ENCODE peak calls at places on chromosomes 12 and 14, in five cellular contexts. R is GM23248, Q is mesendoderm, E is upper lobe of right lung, V is heart left ventricle. F is an unnamed sample.

GRCh38 chr12:77402726-77403125 is 337.4 kb upstream of the E2F7 start:
- DNase-seq in R (peak), Q (no peak), E (no peak), V (no peak), F (no peak)

GRCh38 chr14:41285193-41285748 is 321.4 kb upstream of the LRFN5 start:
- DNase-seq in R (peak), Q (peak), E (no peak), V (no peak), F (peak)

GRCh38 chr12:54721312-54721711 is 73.1 kb upstream of the DCD start:
- DNase-seq in R (no peak), Q (no peak), E (no peak), V (no peak), F (no peak)

GRCh38 chr12:22576473-22576872 is 32.1 kb upstream of the C2CD5 start:
- DNase-seq in R (no peak), Q (no peak), E (no peak), V (no peak), F (no peak)

GRCh38 chr12:1281683-1282366 is 290.8 kb downstream of the ERC1 start:
- DNase-seq in R (peak), Q (no peak), E (no peak), V (no peak), F (no peak)

GRCh38 chr12:50984899-50985298 is 32.6 kb downstream of the HIGD1C start:
- DNase-seq in R (peak), Q (no peak), E (no peak), V (no peak), F (no peak)

GRCh38 chr14:49420201-49420600 is 166.0 kb downstream of the RPS29 start:
- DNase-seq in R (no peak), Q (no peak), E (no peak), V (no peak), F (no peak)

GRCh38 chr12:19654630-19655384 is 215.5 kb downstream of the AEBP2 start:
- DNase-seq in R (no peak), Q (no peak), E (no peak), V (no peak), F (no peak)

GRCh38 chr12:123398177-123398916 is 14.4 kb downstream of the KMT5A start:
- DNase-seq in R (peak), Q (no peak), E (no peak), V (peak), F (peak)

GRCh38 chr12:11927311-11927935 is 143.3 kb upstream of the BCL2L14 start:
- DNase-seq in R (no peak), Q (peak), E (no peak), V (no peak), F (no peak)

GRCh38 chr14:101838476-101838875 is 77.0 kb downstream of the PPP2R5C start:
- DNase-seq in R (no peak), Q (no peak), E (no peak), V (no peak), F (no peak)

GRCh38 chr12:62919827-62920226 is 15.1 kb downstream of the PPM1H start:
- DNase-seq in R (peak), Q (no peak), E (no peak), V (no peak), F (peak)

GRCh38 chr12:56410768-56411167 is 38.5 kb downstream of the TIMELESS start:
- DNase-seq in R (no peak), Q (no peak), E (no peak), V (no peak), F (no peak)

GRCh38 chr14:53044486-53044885 is 93.6 kb upstream of the FERMT2 start:
- DNase-seq in R (peak), Q (no peak), E (no peak), V (no peak), F (no peak)

GRCh38 chr14:101331141-101331525 is 230.2 kb upstream of the DIO3 start:
- DNase-seq in R (no peak), Q (no peak), E (no peak), V (no peak), F (no peak)

GRCh38 chr14:50967719-50968266 is 23.5 kb upstream of the PYGL start:
- DNase-seq in R (peak), Q (no peak), E (no peak), V (no peak), F (no peak)

GRCh38 chr14:68000516-68000915 is 180.9 kb downstream of the RAD51B start:
- DNase-seq in R (peak), Q (no peak), E (no peak), V (no peak), F (no peak)

GRCh38 chr12:110563702-110564470 is 19.2 kb downstream of the PPTC7 start:
- DNase-seq in R (peak), Q (no peak), E (no peak), V (no peak), F (no peak)
- H3K27ac ChIP-seq in R (peak), Q (no peak), E (no peak), V (peak), F (peak)

GRCh38 chr14:37585971-37586759 is 8.9 kb downstream of the FOXA1 start:
- DNase-seq in R (no peak), Q (peak), E (no peak), V (no peak), F (no peak)

GRCh38 chr14:37583358-37584210 is 11.5 kb downstream of the FOXA1 start:
- DNase-seq in R (no peak), Q (peak), E (peak), V (no peak), F (no peak)

GRCh38 chr14:37586783-37587428 is 8.1 kb downstream of the FOXA1 start:
- DNase-seq in R (no peak), Q (no peak), E (no peak), V (no peak), F (no peak)

GRCh38 chr14:37585101-37585479 is 10.0 kb downstream of the FOXA1 start:
- DNase-seq in R (no peak), Q (peak), E (no peak), V (no peak), F (no peak)

GRCh38 chr14:37584211-37585100 is 10.6 kb downstream of the FOXA1 start:
- DNase-seq in R (no peak), Q (no peak), E (peak), V (no peak), F (peak)
- H3K27ac ChIP-seq in R (no peak), Q (no peak), E (peak), V (no peak), F (no peak)

DNA sequence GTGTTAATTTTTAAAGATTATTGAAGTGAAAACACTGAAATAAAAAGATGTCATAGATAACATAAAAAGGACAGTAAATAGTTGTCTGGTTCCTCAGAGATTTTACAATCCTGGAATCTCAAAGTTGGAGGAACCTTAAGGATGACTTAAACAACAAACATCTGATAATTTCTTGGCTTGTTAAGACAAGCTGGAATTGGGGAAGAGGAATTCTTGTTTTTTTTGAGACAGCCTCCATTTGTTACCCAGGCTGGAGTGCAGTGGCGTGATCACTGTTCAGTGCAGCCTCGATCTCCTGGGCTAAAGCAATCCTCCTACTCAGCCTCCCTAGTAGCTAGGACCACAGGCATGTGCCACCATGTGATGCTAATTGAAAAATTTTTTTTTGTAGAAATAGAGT is 2.3 kb downstream of the ZNF410 start:
- DNase-seq in R (peak), Q (no peak), E (no peak), V (no peak), F (no peak)
- H3K27ac ChIP-seq in R (peak), Q (no peak), E (no peak), V (no peak), F (no peak)

DNA sequence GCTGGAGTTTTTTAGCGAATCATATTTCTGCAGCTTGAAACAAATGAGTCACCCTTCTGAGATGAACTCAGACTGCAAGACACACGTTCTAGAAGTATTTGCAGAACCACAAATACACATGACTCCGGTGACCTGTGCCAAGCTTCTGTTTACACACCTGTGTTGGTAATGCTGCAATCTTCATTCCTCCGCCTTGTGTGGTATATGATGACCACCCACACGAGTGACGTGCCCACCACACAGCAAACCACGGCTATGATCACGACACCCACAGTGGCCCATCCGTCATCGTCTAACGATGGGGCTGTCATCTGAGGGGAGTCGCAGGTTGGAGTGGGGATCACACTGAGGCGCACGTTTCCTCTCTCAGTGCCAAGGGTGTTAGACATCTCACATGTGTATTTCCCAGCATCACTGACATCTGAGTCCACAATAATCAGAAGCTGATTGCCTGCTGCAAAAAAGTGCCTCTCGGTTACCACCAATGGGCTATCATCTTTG is 43.0 kb downstream of the LRIG3 start:
- DNase-seq in R (peak), Q (no peak), E (no peak), V (no peak), F (peak)
- H3K27ac ChIP-seq in R (no peak), Q (no peak), E (no peak), V (no peak), F (peak)

GRCh38 chr12:111437816-111438454 is 32.2 kb downstream of the SH2B3 start:
- DNase-seq in R (peak), Q (peak), E (no peak), V (peak), F (no peak)

GRCh38 chr12:111439657-111440151 is 34.0 kb downstream of the SH2B3 start:
- DNase-seq in R (no peak), Q (no peak), E (peak), V (no peak), F (no peak)

GRCh38 chr12:111436811-111437210 is 31.1 kb downstream of the SH2B3 start:
- DNase-seq in R (no peak), Q (no peak), E (no peak), V (peak), F (no peak)

GRCh38 chr12:111440152-111440551 is 34.4 kb downstream of the SH2B3 start:
- DNase-seq in R (no peak), Q (no peak), E (no peak), V (no peak), F (no peak)

DNA sequence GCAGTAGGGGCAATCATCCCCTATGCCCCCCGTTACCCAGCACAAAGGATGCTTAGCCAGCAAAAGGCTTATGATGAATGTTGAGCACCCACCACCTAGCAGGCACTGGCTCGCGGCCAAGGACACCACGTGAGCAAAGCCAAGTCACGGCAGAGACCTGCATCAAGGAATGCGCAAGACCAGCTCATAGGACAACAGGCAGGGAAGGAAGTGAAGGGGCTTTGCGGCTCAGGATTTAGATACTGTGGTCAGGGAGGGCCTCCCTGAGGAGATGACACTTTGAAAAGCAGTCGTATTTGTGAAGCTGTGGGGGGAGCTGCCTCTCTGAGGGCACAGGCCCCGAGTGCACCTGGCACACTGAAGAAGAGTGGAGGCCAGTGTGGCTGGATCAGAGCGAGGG is 32.8 kb downstream of the SH2B3 start:
- DNase-seq in R (peak), Q (peak), E (no peak), V (peak), F (peak)
- H3K27ac ChIP-seq in R (peak), Q (no peak), E (peak), V (peak), F (no peak)

GRCh38 chr12:4039927-4040326 is 166.7 kb upstream of the PARP11 start:
- DNase-seq in R (peak), Q (no peak), E (no peak), V (no peak), F (no peak)

GRCh38 chr12:4034926-4035325 is 161.7 kb upstream of the PARP11 start:
- DNase-seq in R (no peak), Q (no peak), E (no peak), V (no peak), F (no peak)

GRCh38 chr12:4036872-4037271 is 163.7 kb upstream of the PARP11 start:
- DNase-seq in R (peak), Q (no peak), E (no peak), V (no peak), F (no peak)

GRCh38 chr12:4041191-4041885 is 168.1 kb upstream of the PARP11 start:
- DNase-seq in R (no peak), Q (no peak), E (no peak), V (no peak), F (no peak)

DNA sequence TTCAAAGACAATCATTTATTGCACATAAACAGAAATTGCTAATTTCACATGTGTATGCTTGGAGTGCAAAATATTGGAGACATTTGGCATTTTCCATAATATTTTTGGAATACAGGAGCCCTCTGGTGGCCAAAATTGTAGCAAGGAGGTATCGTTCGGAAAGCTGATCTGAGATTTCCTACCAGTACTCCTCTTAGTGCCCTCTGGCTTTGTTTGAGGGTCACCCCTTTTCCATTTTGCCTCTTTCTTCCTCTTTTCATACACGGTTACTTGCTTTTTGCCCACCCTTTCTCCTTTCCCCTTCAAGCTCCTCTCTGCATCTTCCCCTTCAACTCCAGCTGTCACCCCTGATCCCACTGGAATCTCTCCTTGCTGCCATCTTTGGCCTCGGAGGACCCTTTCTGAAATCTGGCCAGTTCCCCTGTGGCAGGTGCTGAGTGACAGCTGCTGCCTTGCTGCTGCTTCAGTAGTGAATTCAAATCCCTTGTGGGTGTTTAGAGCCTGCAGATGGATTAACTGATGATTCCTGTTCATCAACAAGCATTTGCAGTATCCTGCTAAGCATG is 164.6 kb upstream of the PARP11 start:
- DNase-seq in R (peak), Q (no peak), E (no peak), V (no peak), F (peak)
- H3K27ac ChIP-seq in R (no peak), Q (no peak), E (no peak), V (no peak), F (no peak)

GRCh38 chr14:34257505-34257904 is 204.5 kb downstream of the SPTSSA start:
- DNase-seq in R (no peak), Q (no peak), E (no peak), V (no peak), F (no peak)

GRCh38 chr14:34254031-34254430 is 208.0 kb downstream of the SPTSSA start:
- DNase-seq in R (no peak), Q (no peak), E (no peak), V (no peak), F (no peak)

GRCh38 chr14:34252227-34252626 is 209.8 kb downstream of the SPTSSA start:
- DNase-seq in R (peak), Q (no peak), E (no peak), V (peak), F (no peak)

GRCh38 chr14:34256223-34256622 is 205.8 kb downstream of the SPTSSA start:
- DNase-seq in R (no peak), Q (no peak), E (no peak), V (no peak), F (no peak)

GRCh38 chr14:34254596-34254995 is 207.4 kb downstream of the SPTSSA start:
- DNase-seq in R (no peak), Q (no peak), E (no peak), V (no peak), F (no peak)
- H3K27ac ChIP-seq in R (no peak), Q (no peak), E (no peak), V (no peak), F (no peak)

GRCh38 chr14:64714432-64715025 is 10.3 kb downstream of the PLEKHG3 start:
- DNase-seq in R (no peak), Q (peak), E (no peak), V (peak), F (no peak)
- H3K27ac ChIP-seq in R (no peak), Q (no peak), E (no peak), V (no peak), F (peak)

GRCh38 chr12:10615532-10615931 is 2.1 kb upstream of the MAGOHB start:
- DNase-seq in R (no peak), Q (peak), E (no peak), V (no peak), F (no peak)
- H3K27ac ChIP-seq in R (no peak), Q (no peak), E (no peak), V (no peak), F (no peak)

DNA sequence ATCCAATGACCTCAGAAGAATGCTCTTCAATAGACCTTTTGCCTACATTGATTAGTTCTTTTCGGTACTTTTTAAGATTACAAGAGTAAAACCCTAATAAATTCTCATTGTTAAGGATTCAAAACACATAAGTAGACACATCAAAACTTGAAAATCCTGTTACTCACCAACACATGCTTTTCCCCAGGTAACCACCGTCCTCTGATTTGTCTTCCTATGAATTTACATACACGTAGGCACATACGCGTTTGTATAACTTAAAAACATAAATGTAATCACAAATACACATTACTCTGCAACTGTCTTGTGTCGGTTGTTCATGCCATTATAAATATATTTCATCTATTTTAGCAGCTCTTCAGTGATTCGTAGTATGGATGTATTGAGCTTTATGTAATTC is 910 bp upstream of the WASHC4 start:
- DNase-seq in R (no peak), Q (no peak), E (no peak), V (no peak), F (no peak)
- H3K27ac ChIP-seq in R (peak), Q (no peak), E (peak), V (peak), F (no peak)

F was measured in body of pancreas.